ENCODE peak calls at places on chromosomes 16 and 17, in five cellular contexts. O is HCT116, I is sigmoid colon, T is stomach, J is spleen. C is an unnamed sample.

GRCh38 chr16:56356276-56357241 is 68.8 kb downstream of the AMFR start:
- DNase-seq in I (peak; percentile 91), O (peak; percentile 72), T (peak; percentile 82), J (peak; percentile 94), C (peak; percentile 72)

GRCh38 chr17:47733047-47733413 is at the start of gene TBX21:
- DNase-seq in O (peak; percentile 44), J (peak; percentile 97), T (peak; percentile 74), I (peak; percentile 72), C (peak; percentile 41)

GRCh38 chr16:53782148-53782547 is 78.2 kb downstream of the FTO start:
- DNase-seq in O (no peak), T (no peak), I (no peak), J (no peak), C (no peak)

GRCh38 chr17:5365831-5366230 is 53.6 kb downstream of the NUP88 start:
- DNase-seq in J (no peak), O (no peak), T (no peak), I (no peak), C (no peak)

GRCh38 chr16:49890876-49891275 is 35.0 kb upstream of the ZNF423 start:
- DNase-seq in J (no peak), O (no peak), T (no peak), I (no peak), C (no peak)

GRCh38 chr16:83831451-83831987 is 23.7 kb downstream of the HSBP1 start:
- DNase-seq in T (no peak), O (no peak), I (peak; percentile 15), J (no peak), C (no peak)

GRCh38 chr17:34665803-34666763 is 86.7 kb downstream of the TMEM132E start:
- DNase-seq in I (no peak), T (no peak), O (no peak), J (no peak), C (no peak)

GRCh38 chr17:50594931-50595330 is 34.4 kb downstream of the CACNA1G start:
- DNase-seq in J (no peak), O (no peak), I (no peak), T (no peak), C (no peak)

GRCh38 chr17:73550561-73550960 is 93.7 kb downstream of the SDK2 start:
- DNase-seq in O (no peak), I (no peak), T (no peak), J (no peak), C (no peak)

GRCh38 chr17:78769200-78769773 is 12.8 kb downstream of the CYTH1 start:
- DNase-seq in J (no peak), T (no peak), I (no peak), O (no peak), C (peak; percentile 24)

GRCh38 chr16:58366247-58367031 is 25.8 kb upstream of the GINS3 start:
- DNase-seq in J (no peak), I (no peak), T (no peak), O (no peak), C (no peak)

GRCh38 chr17:2374549-2375285 is 26.1 kb downstream of the MNT start:
- DNase-seq in O (no peak), T (no peak), I (no peak), J (no peak), C (no peak)

GRCh38 chr16:83420206-83420760 is 387.5 kb upstream of the HSBP1 start:
- DNase-seq in O (no peak), T (no peak), J (no peak), I (no peak), C (no peak)

GRCh38 chr17:79862771-79863440 is 23.7 kb upstream of the CBX4 start:
- DNase-seq in O (no peak), T (no peak), J (peak; percentile 73), I (no peak), C (no peak)

GRCh38 chr17:76497979-76498885 is 3.0 kb downstream of the RHBDF2 start:
- DNase-seq in T (peak; percentile 81), I (peak; percentile 89), J (peak; percentile 89), O (no peak), C (peak; percentile 70)

GRCh38 chr17:19996502-19996901 is 12.7 kb upstream of the SPECC1 start:
- DNase-seq in I (no peak), O (no peak), T (no peak), J (no peak), C (no peak)

GRCh38 chr16:27222499-27223225 is 19.3 kb downstream of the KDM8 start:
- DNase-seq in I (peak; percentile 86), T (peak; percentile 38), O (no peak), J (no peak), C (no peak)

GRCh38 chr17:32275060-32276042 is 9.7 kb downstream of the RHBDL3 start:
- DNase-seq in J (no peak), O (peak; percentile 23), I (no peak), T (no peak), C (no peak)

GRCh38 chr16:21001262-21001661 is 100.7 kb downstream of the LYRM1 start:
- DNase-seq in I (no peak), T (no peak), J (no peak), O (peak; percentile 38), C (no peak)

GRCh38 chr17:185445-186138 is 4.1 kb upstream of the DOC2B start:
- DNase-seq in I (no peak), O (no peak), T (no peak), J (peak; percentile 30), C (no peak)

GRCh38 chr17:7436556-7437368 is 1.5 kb downstream of the TMEM102 start:
- DNase-seq in T (peak; percentile 90), I (peak; percentile 87), O (peak; percentile 79), J (peak; percentile 97), C (peak; percentile 79)
- TF ChIP-seq POLR2A in T (no peak), I (no peak), O (no peak), J (no peak), C (peak; percentile 40)

GRCh38 chr16:85491798-85492616 is 121.1 kb upstream of the GSE1 start:
- DNase-seq in J (peak; percentile 85), T (peak; percentile 95), O (peak; percentile 41), I (peak; percentile 91), C (peak; percentile 94)
- TF ChIP-seq POLR2AphosphoS5 in J (peak; percentile 40), T (peak; percentile 64), O (peak; percentile 29), I (no peak), C (peak; percentile 96)

DNA sequence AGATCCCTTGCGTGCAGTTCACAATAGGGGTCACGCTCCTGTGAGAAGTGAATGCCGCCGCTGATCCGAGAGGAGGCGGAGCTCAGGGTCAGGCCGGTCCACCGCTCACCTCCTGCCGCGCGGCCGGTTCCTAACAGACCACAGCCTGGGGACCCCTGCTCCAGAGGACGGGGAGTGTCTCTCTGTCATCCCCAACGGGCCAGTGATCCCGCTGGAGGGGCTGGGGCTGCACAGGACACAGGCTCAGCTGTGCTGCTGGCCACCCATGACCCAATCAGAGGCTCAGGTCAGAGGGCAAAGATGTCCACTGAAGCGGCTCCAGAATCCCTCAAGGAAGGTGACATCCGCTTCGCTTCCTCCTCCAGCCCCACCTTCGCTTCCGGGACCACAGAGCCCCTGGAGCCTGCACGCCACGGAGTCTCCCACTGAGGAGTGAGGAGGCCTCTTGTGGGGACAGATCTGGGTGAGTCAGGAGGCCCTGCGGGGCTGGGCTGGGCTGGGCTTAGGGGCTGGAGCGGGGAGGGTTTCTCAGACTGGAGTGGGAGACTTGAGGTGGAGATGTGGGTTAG is 115.4 kb downstream of the METRNL start:
- DNase-seq in I (peak; percentile 63), T (no peak), O (no peak), J (peak; percentile 75), C (no peak)
- H3K27ac ChIP-seq in I (peak overlapping the region; percentile 69), T (no peak overlapping the region), O (no peak overlapping the region), J (no peak overlapping the region), C (peak overlapping the region; percentile 61)

GRCh38 chr17:28724500-28725165 is 1.4 kb downstream of the TLCD1 start:
- DNase-seq in I (no peak), T (no peak), O (no peak), J (no peak), C (no peak)

GRCh38 chr17:28725166-28725659 is 820 bp downstream of the TLCD1 start:
- DNase-seq in O (peak; percentile 50), I (peak; percentile 70), T (no peak), J (no peak), C (no peak)

GRCh38 chr17:28726396-28726911 is 421 bp upstream of the TLCD1 start:
- DNase-seq in T (peak; percentile 69), J (peak; percentile 93), I (peak; percentile 82), O (peak; percentile 53), C (peak; percentile 47)

GRCh38 chr17:28726912-28727726 is 1.1 kb upstream of the TLCD1 start:
- DNase-seq in T (peak; percentile 96), O (peak; percentile 89), J (peak; percentile 99), I (peak; percentile 96), C (peak; percentile 94)

DNA sequence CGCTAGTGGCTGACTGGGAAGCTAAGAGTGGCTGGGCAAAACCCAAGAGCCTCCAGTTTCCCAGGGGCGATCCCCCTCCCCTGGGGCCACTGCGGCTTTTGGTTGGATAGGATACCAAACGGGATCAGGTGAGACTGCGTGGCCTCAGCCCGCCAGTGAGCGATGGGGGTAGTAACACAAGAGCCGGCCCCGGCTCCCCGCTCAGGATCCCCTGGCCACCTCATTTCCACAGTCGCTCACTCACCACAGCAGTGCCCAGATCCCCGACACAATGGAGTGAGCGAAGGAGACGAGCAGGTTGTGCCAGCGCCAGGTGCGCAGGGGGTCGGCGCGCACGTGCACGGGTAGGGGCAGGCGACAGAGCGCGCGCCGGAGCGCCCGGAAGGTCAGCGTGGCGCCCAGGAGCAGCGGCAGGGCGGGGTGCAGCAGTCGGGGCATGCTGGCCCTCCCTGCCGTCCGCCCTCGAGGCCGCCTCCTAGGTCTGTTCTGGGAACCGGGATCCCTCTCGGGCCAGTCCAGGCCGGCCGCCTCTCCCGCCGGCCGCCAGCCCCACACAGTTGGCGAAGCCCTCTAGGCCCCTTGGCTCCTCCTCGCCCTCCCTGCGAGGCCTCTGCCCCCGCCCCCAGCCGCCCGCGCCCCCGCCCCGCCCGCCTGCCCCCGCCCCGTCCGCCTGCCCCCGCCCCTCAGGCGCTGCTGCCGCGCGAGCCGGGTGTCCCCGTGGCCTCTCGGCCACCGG is at the start of gene TLCD1:
- DNase-seq in I (peak; percentile 84), O (no peak), T (peak; percentile 73), J (peak; percentile 90), C (peak; percentile 61)
- TF ChIP-seq POLR2A in I (no peak), O (peak; percentile 84), T (no peak), J (no peak), C (peak; percentile 73)

GRCh38 chr17:63837480-63837879 is 5.0 kb downstream of the SMARCD2 start:
- DNase-seq in I (no peak), J (peak; percentile 68), O (no peak), T (no peak), C (no peak)

GRCh38 chr17:63840591-63841349 is 1.7 kb downstream of the SMARCD2 start:
- DNase-seq in T (no peak), I (no peak), J (peak; percentile 76), O (no peak), C (peak; percentile 16)

GRCh38 chr17:63837962-63838585 is 4.4 kb downstream of the SMARCD2 start:
- DNase-seq in J (peak; percentile 67), T (no peak), O (no peak), I (no peak), C (no peak)

GRCh38 chr17:63836811-63837210 is 5.7 kb downstream of the SMARCD2 start:
- DNase-seq in T (no peak), I (no peak), J (peak; percentile 54), O (no peak), C (no peak)

GRCh38 chr17:63838586-63839184 is 3.8 kb downstream of the SMARCD2 start:
- DNase-seq in J (peak; percentile 75), I (peak; percentile 99), O (no peak), T (peak; percentile 94), C (peak; percentile 97)
- TF ChIP-seq POLR2AphosphoS5 in J (peak; percentile 66), I (peak; percentile 80), O (no peak), T (peak; percentile 79), C (peak; percentile 94)